ENCODE peak calls at places on chromosome 21, in five cellular contexts. Y is posterior cingulate gyrus, P is H7, F is NCI-H1694, Z is AG04449. I is an unnamed sample.

GRCh38 chr21:14962217-14962616 is 102.6 kb downstream of the NRIP1 start:
- DNase-seq in P (no peak), F (no peak), Y (no peak), Z (no peak), I (no peak)

GRCh38 chr21:43619856-43620255 is 39.4 kb downstream of the HSF2BP start:
- DNase-seq in F (no peak), P (no peak), Y (no peak), Z (no peak), I (peak)

GRCh38 chr21:44024895-44025353 is 12.8 kb downstream of the TRAPPC10 start:
- DNase-seq in Z (no peak), F (no peak), Y (peak), P (peak), I (peak)

GRCh38 chr21:35622612-35623011 is 437.7 kb downstream of the SETD4 start:
- DNase-seq in Z (no peak), F (no peak), Y (no peak), P (peak), I (no peak)

GRCh38 chr21:32386195-32386870 is 6.5 kb downstream of the URB1 start:
- DNase-seq in F (no peak), Y (no peak), P (no peak), Z (no peak), I (no peak)

GRCh38 chr21:17513214-17514123 is 626 bp downstream of the CXADR start:
- DNase-seq in P (peak), Z (no peak), F (peak), Y (peak), I (peak)

GRCh38 chr21:16279658-16280581 is 550.1 kb downstream of the USP25 start:
- DNase-seq in Y (peak), F (no peak), P (no peak), Z (peak), I (peak)

GRCh38 chr21:42031241-42031640 is 21.1 kb upstream of the ZBTB21 start:
- DNase-seq in Z (no peak), Y (no peak), P (no peak), F (no peak), I (no peak)

GRCh38 chr21:25870084-25870483 is 135.3 kb downstream of the GABPA start:
- DNase-seq in Z (no peak), F (no peak), P (no peak), Y (no peak), I (no peak)

I was measured in neural progenitor cell.